ENCODE peak calls at places on chromosomes 2 and 18, in six cellular contexts. P, O, I, T, D and X are unnamed samples.

GRCh38 chr2:126269911-126270310 is 386.0 kb upstream of the GYPC start:
- DNase-seq in D (no peak), O (no peak), I (no peak), T (no peak), P (no peak), X (no peak)

GRCh38 chr2:223459328-223459939 is 142.7 kb downstream of the SCG2 start:
- DNase-seq in I (no peak), T (no peak), D (no peak), O (no peak), P (no peak), X (no peak)

GRCh38 chr2:28380185-28380584 is 12.5 kb upstream of the FOSL2 start:
- DNase-seq in O (no peak), T (no peak), I (no peak), P (no peak), D (no peak), X (no peak)

GRCh38 chr18:53567935-53568574 is 656.4 kb downstream of the MBD2 start:
- DNase-seq in P (no peak), T (no peak), I (no peak), D (peak), O (peak), X (no peak)

GRCh38 chr2:37599688-37600525 is 71.5 kb downstream of the CDC42EP3 start:
- DNase-seq in I (no peak), P (no peak), D (no peak), T (no peak), O (no peak), X (no peak)

GRCh38 chr18:44841221-44841620 is 160.5 kb downstream of the SETBP1 start:
- DNase-seq in I (no peak), P (no peak), O (no peak), D (no peak), T (no peak), X (no peak)

GRCh38 chr2:50614056-50614455 is 417.9 kb downstream of the NRXN1 start:
- DNase-seq in T (no peak), P (no peak), O (no peak), D (no peak), I (no peak), X (no peak)

GRCh38 chr18:60873708-60874107 is 459.5 kb upstream of the CDH20 start:
- DNase-seq in I (no peak), T (no peak), O (no peak), D (no peak), P (no peak), X (no peak)

GRCh38 chr18:44568986-44569385 is 111.7 kb upstream of the SETBP1 start:
- DNase-seq in T (no peak), P (no peak), D (no peak), O (peak), I (no peak), X (no peak)

GRCh38 chr2:174342600-174343342 is 8.0 kb downstream of the SP9 start:
- DNase-seq in T (no peak), P (no peak), I (no peak), O (no peak), D (peak), X (peak)

GRCh38 chr2:162232611-162233115 is 10.6 kb downstream of the FAP start:
- DNase-seq in P (no peak), I (no peak), O (no peak), D (no peak), T (no peak), X (no peak)